ENCODE peak calls at places on chromosomes 6 and 20, in seven cellular contexts. One of them, this sample, is unnamed.

GRCh38 chr6:44143731-44144130 is 14.9 kb upstream of the CAPN11 start:
- DNase-seq in GM19239: no peak
- DNase-seq in thoracic aorta: no peak
- DNase-seq in type B pancreatic cell: no peak
- DNase-seq in memory B cell: no peak
- DNase-seq in NCI-H460: no peak
- DNase-seq in activated T-helper 1 cell treated with anti-CD3 and anti-CD28 coated beads, Interleukin-2, amount 50 U/mL, for 16 hours: no peak
- DNase-seq in this sample: no peak

GRCh38 chr6:26544473-26544872 is 6.3 kb downstream of the HMGN4 start:
- DNase-seq in type B pancreatic cell: no peak
- DNase-seq in GM19239: no peak
- DNase-seq in memory B cell: no peak
- DNase-seq in NCI-H460: no peak
- DNase-seq in thoracic aorta: no peak
- DNase-seq in activated T-helper 1 cell treated with anti-CD3 and anti-CD28 coated beads, Interleukin-2, amount 50 U/mL, for 16 hours: no peak
- DNase-seq in this sample: no peak

GRCh38 chr6:106287215-106287614 is 38.3 kb downstream of the ATG5 start:
- DNase-seq in thoracic aorta: no peak
- DNase-seq in memory B cell: no peak
- DNase-seq in type B pancreatic cell: no peak
- DNase-seq in GM19239: no peak
- DNase-seq in NCI-H460: no peak
- DNase-seq in activated T-helper 1 cell treated with anti-CD3 and anti-CD28 coated beads, Interleukin-2, amount 50 U/mL, for 16 hours: no peak
- DNase-seq in this sample: no peak

GRCh38 chr20:44495802-44496481 is 20.3 kb downstream of the TTPAL start:
- DNase-seq in memory B cell: no peak
- DNase-seq in activated T-helper 1 cell treated with anti-CD3 and anti-CD28 coated beads, Interleukin-2, amount 50 U/mL, for 16 hours: no peak
- DNase-seq in NCI-H460: peak
- DNase-seq in type B pancreatic cell: no peak
- DNase-seq in thoracic aorta: no peak
- DNase-seq in GM19239: no peak
- DNase-seq in this sample: no peak

GRCh38 chr20:62530643-62531032 is 54.8 kb upstream of the GATA5 start:
- DNase-seq in type B pancreatic cell: no peak
- DNase-seq in activated T-helper 1 cell treated with anti-CD3 and anti-CD28 coated beads, Interleukin-2, amount 50 U/mL, for 16 hours: no peak
- DNase-seq in memory B cell: no peak
- DNase-seq in NCI-H460: no peak
- DNase-seq in thoracic aorta: no peak
- DNase-seq in GM19239: no peak
- DNase-seq in this sample: no peak

GRCh38 chr6:159844737-159845645 is 44.9 kb downstream of the PNLDC1 start:
- DNase-seq in activated T-helper 1 cell treated with anti-CD3 and anti-CD28 coated beads, Interleukin-2, amount 50 U/mL, for 16 hours: no peak
- DNase-seq in GM19239: no peak
- DNase-seq in thoracic aorta: no peak
- DNase-seq in memory B cell: no peak
- DNase-seq in type B pancreatic cell: no peak
- DNase-seq in NCI-H460: no peak
- DNase-seq in this sample: no peak

GRCh38 chr6:36099872-36100483 is 30.3 kb upstream of the MAPK13 start:
- DNase-seq in activated T-helper 1 cell treated with anti-CD3 and anti-CD28 coated beads, Interleukin-2, amount 50 U/mL, for 16 hours: no peak
- DNase-seq in NCI-H460: no peak
- DNase-seq in thoracic aorta: no peak
- DNase-seq in GM19239: no peak
- DNase-seq in memory B cell: no peak
- DNase-seq in type B pancreatic cell: no peak
- DNase-seq in this sample: no peak

GRCh38 chr6:88823998-88824397 is 139.4 kb downstream of the RNGTT start:
- DNase-seq in thoracic aorta: no peak
- DNase-seq in memory B cell: no peak
- DNase-seq in type B pancreatic cell: no peak
- DNase-seq in NCI-H460: peak
- DNase-seq in activated T-helper 1 cell treated with anti-CD3 and anti-CD28 coated beads, Interleukin-2, amount 50 U/mL, for 16 hours: no peak
- DNase-seq in GM19239: no peak
- DNase-seq in this sample: no peak

GRCh38 chr6:81753709-81754678 is 1.5 kb upstream of the TENT5A start:
- DNase-seq in GM19239: peak
- DNase-seq in activated T-helper 1 cell treated with anti-CD3 and anti-CD28 coated beads, Interleukin-2, amount 50 U/mL, for 16 hours: peak
- DNase-seq in NCI-H460: peak
- DNase-seq in thoracic aorta: peak
- DNase-seq in type B pancreatic cell: peak
- DNase-seq in memory B cell: peak
- DNase-seq in this sample: peak

GRCh38 chr6:57127763-57128162 is 37.8 kb downstream of the ZNF451 start:
- DNase-seq in NCI-H460: no peak
- DNase-seq in activated T-helper 1 cell treated with anti-CD3 and anti-CD28 coated beads, Interleukin-2, amount 50 U/mL, for 16 hours: no peak
- DNase-seq in type B pancreatic cell: no peak
- DNase-seq in GM19239: no peak
- DNase-seq in thoracic aorta: no peak
- DNase-seq in memory B cell: no peak
- DNase-seq in this sample: no peak

GRCh38 chr6:163872335-163872734 is 457.8 kb downstream of the QKI start:
- DNase-seq in GM19239: no peak
- DNase-seq in thoracic aorta: no peak
- DNase-seq in activated T-helper 1 cell treated with anti-CD3 and anti-CD28 coated beads, Interleukin-2, amount 50 U/mL, for 16 hours: no peak
- DNase-seq in memory B cell: no peak
- DNase-seq in type B pancreatic cell: no peak
- DNase-seq in NCI-H460: no peak
- DNase-seq in this sample: no peak

GRCh38 chr6:10395171-10395945 is 19.5 kb downstream of the TFAP2A start:
- DNase-seq in thoracic aorta: no peak
- DNase-seq in NCI-H460: no peak
- DNase-seq in GM19239: no peak
- DNase-seq in type B pancreatic cell: no peak
- DNase-seq in memory B cell: no peak
- DNase-seq in activated T-helper 1 cell treated with anti-CD3 and anti-CD28 coated beads, Interleukin-2, amount 50 U/mL, for 16 hours: no peak
- DNase-seq in this sample: no peak

GRCh38 chr6:95087394-95088097 is 489.8 kb upstream of the MANEA start:
- DNase-seq in activated T-helper 1 cell treated with anti-CD3 and anti-CD28 coated beads, Interleukin-2, amount 50 U/mL, for 16 hours: no peak
- DNase-seq in type B pancreatic cell: no peak
- DNase-seq in memory B cell: no peak
- DNase-seq in GM19239: no peak
- DNase-seq in thoracic aorta: no peak
- DNase-seq in NCI-H460: no peak
- DNase-seq in this sample: no peak

GRCh38 chr6:140071601-140072062 is 697.2 kb upstream of the CITED2 start:
- DNase-seq in type B pancreatic cell: no peak
- DNase-seq in thoracic aorta: no peak
- DNase-seq in NCI-H460: no peak
- DNase-seq in memory B cell: no peak
- DNase-seq in GM19239: no peak
- DNase-seq in activated T-helper 1 cell treated with anti-CD3 and anti-CD28 coated beads, Interleukin-2, amount 50 U/mL, for 16 hours: no peak
- DNase-seq in this sample: no peak

GRCh38 chr6:109076421-109076820 is 18.2 kb downstream of the SESN1 start:
- DNase-seq in memory B cell: no peak
- DNase-seq in type B pancreatic cell: no peak
- DNase-seq in activated T-helper 1 cell treated with anti-CD3 and anti-CD28 coated beads, Interleukin-2, amount 50 U/mL, for 16 hours: no peak
- DNase-seq in NCI-H460: no peak
- DNase-seq in GM19239: no peak
- DNase-seq in thoracic aorta: no peak
- DNase-seq in this sample: no peak

GRCh38 chr6:158938811-158939254 is 61.2 kb downstream of the RSPH3 start:
- DNase-seq in thoracic aorta: no peak
- DNase-seq in NCI-H460: no peak
- DNase-seq in GM19239: no peak
- DNase-seq in type B pancreatic cell: no peak
- DNase-seq in memory B cell: peak
- DNase-seq in activated T-helper 1 cell treated with anti-CD3 and anti-CD28 coated beads, Interleukin-2, amount 50 U/mL, for 16 hours: no peak
- DNase-seq in this sample: no peak

GRCh38 chr6:34189806-34190503 is 44.1 kb upstream of the GRM4 start:
- DNase-seq in NCI-H460: no peak
- DNase-seq in thoracic aorta: no peak
- DNase-seq in GM19239: no peak
- DNase-seq in type B pancreatic cell: no peak
- DNase-seq in activated T-helper 1 cell treated with anti-CD3 and anti-CD28 coated beads, Interleukin-2, amount 50 U/mL, for 16 hours: no peak
- DNase-seq in memory B cell: peak
- DNase-seq in this sample: no peak

GRCh38 chr6:38782616-38783015 is 67.5 kb downstream of the DNAH8 start:
- DNase-seq in GM19239: no peak
- DNase-seq in NCI-H460: no peak
- DNase-seq in type B pancreatic cell: no peak
- DNase-seq in thoracic aorta: no peak
- DNase-seq in memory B cell: no peak
- DNase-seq in activated T-helper 1 cell treated with anti-CD3 and anti-CD28 coated beads, Interleukin-2, amount 50 U/mL, for 16 hours: no peak
- DNase-seq in this sample: no peak

GRCh38 chr20:51624157-51624731 is 81.7 kb upstream of the NFATC2 start:
- DNase-seq in thoracic aorta: no peak
- DNase-seq in NCI-H460: peak
- DNase-seq in type B pancreatic cell: peak
- DNase-seq in memory B cell: peak
- DNase-seq in GM19239: peak
- DNase-seq in activated T-helper 1 cell treated with anti-CD3 and anti-CD28 coated beads, Interleukin-2, amount 50 U/mL, for 16 hours: peak
- DNase-seq in this sample: no peak

GRCh38 chr20:22339091-22339881 is 245.1 kb downstream of the FOXA2 start:
- DNase-seq in NCI-H460: peak
- DNase-seq in type B pancreatic cell: no peak
- DNase-seq in thoracic aorta: no peak
- DNase-seq in activated T-helper 1 cell treated with anti-CD3 and anti-CD28 coated beads, Interleukin-2, amount 50 U/mL, for 16 hours: no peak
- DNase-seq in memory B cell: peak
- DNase-seq in GM19239: peak
- DNase-seq in this sample: no peak

GRCh38 chr6:164453835-164454234 is 855.6 kb downstream of the C6orf118 start:
- DNase-seq in type B pancreatic cell: no peak
- DNase-seq in thoracic aorta: no peak
- DNase-seq in activated T-helper 1 cell treated with anti-CD3 and anti-CD28 coated beads, Interleukin-2, amount 50 U/mL, for 16 hours: no peak
- DNase-seq in GM19239: no peak
- DNase-seq in NCI-H460: no peak
- DNase-seq in memory B cell: no peak
- DNase-seq in this sample: no peak

GRCh38 chr20:23257848-23258746 is 92.5 kb upstream of the NXT1 start:
- DNase-seq in activated T-helper 1 cell treated with anti-CD3 and anti-CD28 coated beads, Interleukin-2, amount 50 U/mL, for 16 hours: no peak
- DNase-seq in NCI-H460: peak
- DNase-seq in GM19239: no peak
- DNase-seq in type B pancreatic cell: no peak
- DNase-seq in memory B cell: no peak
- DNase-seq in thoracic aorta: no peak
- DNase-seq in this sample: no peak

GRCh38 chr20:50312682-50313187 is 122.1 kb downstream of the CEBPB start:
- DNase-seq in activated T-helper 1 cell treated with anti-CD3 and anti-CD28 coated beads, Interleukin-2, amount 50 U/mL, for 16 hours: no peak
- DNase-seq in type B pancreatic cell: no peak
- DNase-seq in memory B cell: no peak
- DNase-seq in GM19239: no peak
- DNase-seq in NCI-H460: no peak
- DNase-seq in thoracic aorta: peak
- DNase-seq in this sample: no peak

GRCh38 chr6:33091957-33092356 is 16.2 kb downstream of the HLA-DPB1 start:
- DNase-seq in thoracic aorta: no peak
- DNase-seq in memory B cell: no peak
- DNase-seq in type B pancreatic cell: no peak
- DNase-seq in NCI-H460: no peak
- DNase-seq in activated T-helper 1 cell treated with anti-CD3 and anti-CD28 coated beads, Interleukin-2, amount 50 U/mL, for 16 hours: peak
- DNase-seq in GM19239: no peak
- DNase-seq in this sample: no peak

GRCh38 chr6:138339024-138339423 is 38.7 kb upstream of the SMIM28 start:
- DNase-seq in memory B cell: no peak
- DNase-seq in activated T-helper 1 cell treated with anti-CD3 and anti-CD28 coated beads, Interleukin-2, amount 50 U/mL, for 16 hours: no peak
- DNase-seq in NCI-H460: no peak
- DNase-seq in type B pancreatic cell: no peak
- DNase-seq in thoracic aorta: no peak
- DNase-seq in GM19239: no peak
- DNase-seq in this sample: no peak

GRCh38 chr6:119467478-119468081 is 118.0 kb upstream of the MAN1A1 start:
- DNase-seq in thoracic aorta: no peak
- DNase-seq in type B pancreatic cell: no peak
- DNase-seq in NCI-H460: no peak
- DNase-seq in memory B cell: no peak
- DNase-seq in activated T-helper 1 cell treated with anti-CD3 and anti-CD28 coated beads, Interleukin-2, amount 50 U/mL, for 16 hours: no peak
- DNase-seq in GM19239: no peak
- DNase-seq in this sample: no peak

GRCh38 chr20:47196091-47197081 is 160.1 kb downstream of the ZMYND8 start:
- DNase-seq in GM19239: peak
- DNase-seq in NCI-H460: peak
- DNase-seq in memory B cell: peak
- DNase-seq in activated T-helper 1 cell treated with anti-CD3 and anti-CD28 coated beads, Interleukin-2, amount 50 U/mL, for 16 hours: peak
- DNase-seq in type B pancreatic cell: peak
- DNase-seq in thoracic aorta: no peak
- DNase-seq in this sample: peak

GRCh38 chr20:21357851-21358250 is 39.5 kb downstream of the NKX2-4 start:
- DNase-seq in thoracic aorta: no peak
- DNase-seq in activated T-helper 1 cell treated with anti-CD3 and anti-CD28 coated beads, Interleukin-2, amount 50 U/mL, for 16 hours: no peak
- DNase-seq in GM19239: no peak
- DNase-seq in memory B cell: no peak
- DNase-seq in type B pancreatic cell: no peak
- DNase-seq in NCI-H460: no peak
- DNase-seq in this sample: no peak

GRCh38 chr6:111410371-111410770 is 72.6 kb downstream of the REV3L start:
- DNase-seq in memory B cell: no peak
- DNase-seq in type B pancreatic cell: no peak
- DNase-seq in NCI-H460: no peak
- DNase-seq in activated T-helper 1 cell treated with anti-CD3 and anti-CD28 coated beads, Interleukin-2, amount 50 U/mL, for 16 hours: no peak
- DNase-seq in thoracic aorta: no peak
- DNase-seq in GM19239: no peak
- DNase-seq in this sample: no peak

GRCh38 chr20:49303211-49303610 is 25.4 kb upstream of the ZNFX1 start:
- DNase-seq in memory B cell: no peak
- DNase-seq in activated T-helper 1 cell treated with anti-CD3 and anti-CD28 coated beads, Interleukin-2, amount 50 U/mL, for 16 hours: no peak
- DNase-seq in GM19239: no peak
- DNase-seq in thoracic aorta: no peak
- DNase-seq in type B pancreatic cell: no peak
- DNase-seq in NCI-H460: no peak
- DNase-seq in this sample: no peak

GRCh38 chr20:24695529-24696225 is 226.2 kb downstream of the SYNDIG1 start:
- DNase-seq in type B pancreatic cell: peak
- DNase-seq in GM19239: no peak
- DNase-seq in activated T-helper 1 cell treated with anti-CD3 and anti-CD28 coated beads, Interleukin-2, amount 50 U/mL, for 16 hours: no peak
- DNase-seq in thoracic aorta: no peak
- DNase-seq in memory B cell: no peak
- DNase-seq in NCI-H460: no peak
- DNase-seq in this sample: no peak

GRCh38 chr6:2507016-2507415 is 243.7 kb downstream of the MYLK4 start:
- DNase-seq in memory B cell: no peak
- DNase-seq in GM19239: no peak
- DNase-seq in activated T-helper 1 cell treated with anti-CD3 and anti-CD28 coated beads, Interleukin-2, amount 50 U/mL, for 16 hours: no peak
- DNase-seq in NCI-H460: no peak
- DNase-seq in thoracic aorta: no peak
- DNase-seq in type B pancreatic cell: no peak
- DNase-seq in this sample: no peak

GRCh38 chr6:37985355-37985754 is 165.8 kb downstream of the ZFAND3 start:
- DNase-seq in activated T-helper 1 cell treated with anti-CD3 and anti-CD28 coated beads, Interleukin-2, amount 50 U/mL, for 16 hours: no peak
- DNase-seq in type B pancreatic cell: no peak
- DNase-seq in memory B cell: no peak
- DNase-seq in GM19239: no peak
- DNase-seq in NCI-H460: no peak
- DNase-seq in thoracic aorta: no peak
- DNase-seq in this sample: no peak

GRCh38 chr6:135090819-135091218 is 36.2 kb upstream of the HBS1L start:
- DNase-seq in type B pancreatic cell: no peak
- DNase-seq in GM19239: no peak
- DNase-seq in memory B cell: no peak
- DNase-seq in activated T-helper 1 cell treated with anti-CD3 and anti-CD28 coated beads, Interleukin-2, amount 50 U/mL, for 16 hours: no peak
- DNase-seq in NCI-H460: no peak
- DNase-seq in thoracic aorta: no peak
- DNase-seq in this sample: no peak

GRCh38 chr6:66481216-66481615 is 774.2 kb upstream of the EYS start:
- DNase-seq in memory B cell: no peak
- DNase-seq in NCI-H460: no peak
- DNase-seq in GM19239: no peak
- DNase-seq in activated T-helper 1 cell treated with anti-CD3 and anti-CD28 coated beads, Interleukin-2, amount 50 U/mL, for 16 hours: no peak
- DNase-seq in type B pancreatic cell: no peak
- DNase-seq in thoracic aorta: no peak
- DNase-seq in this sample: no peak

GRCh38 chr6:80163754-80164187 is 57.3 kb downstream of the BCKDHB start:
- DNase-seq in GM19239: no peak
- DNase-seq in activated T-helper 1 cell treated with anti-CD3 and anti-CD28 coated beads, Interleukin-2, amount 50 U/mL, for 16 hours: no peak
- DNase-seq in NCI-H460: peak
- DNase-seq in type B pancreatic cell: no peak
- DNase-seq in memory B cell: no peak
- DNase-seq in thoracic aorta: no peak
- DNase-seq in this sample: no peak

GRCh38 chr6:21201673-21202430 is 391.7 kb upstream of the SOX4 start:
- DNase-seq in GM19239: no peak
- DNase-seq in thoracic aorta: no peak
- DNase-seq in activated T-helper 1 cell treated with anti-CD3 and anti-CD28 coated beads, Interleukin-2, amount 50 U/mL, for 16 hours: no peak
- DNase-seq in type B pancreatic cell: no peak
- DNase-seq in memory B cell: no peak
- DNase-seq in NCI-H460: no peak
- DNase-seq in this sample: no peak

GRCh38 chr6:33960345-33961313 is 156.8 kb upstream of the MLN start:
- DNase-seq in NCI-H460: no peak
- DNase-seq in memory B cell: no peak
- DNase-seq in type B pancreatic cell: no peak
- DNase-seq in thoracic aorta: no peak
- DNase-seq in GM19239: no peak
- DNase-seq in activated T-helper 1 cell treated with anti-CD3 and anti-CD28 coated beads, Interleukin-2, amount 50 U/mL, for 16 hours: no peak
- DNase-seq in this sample: no peak